ENCODE peak calls at places on chromosomes 3 and 15, in six cellular contexts. C is stomach, M is HCT116, I is K562, V is endothelial cell of umbilical vein, H is HepG2. F is an unnamed sample.

GRCh38 chr3:112973325-112974177 is 1.4 kb downstream of the CD200R1 start:
- DNase-seq in C (no peak), M (no peak), I (no peak), V (no peak), H (no peak), F (no peak)

GRCh38 chr3:167716920-167717319 is 17.8 kb downstream of the PDCD10 start:
- DNase-seq in C (no peak), M (no peak), I (no peak), V (no peak), H (peak), F (no peak)

GRCh38 chr3:131020122-131020693 is 6.4 kb downstream of the ASTE1 start:
- DNase-seq in C (no peak), M (no peak), I (no peak), V (no peak), H (no peak), F (peak)

GRCh38 chr3:187015903-187016638 is 85.7 kb downstream of the ST6GAL1 start:
- DNase-seq in C (no peak), M (no peak), I (no peak), V (peak), H (no peak), F (no peak)

GRCh38 chr3:190537131-190537530 is 23.2 kb downstream of the IL1RAP start:
- DNase-seq in C (no peak), M (no peak), I (no peak), V (no peak), H (no peak), F (no peak)

GRCh38 chr15:51536965-51537574 is 85.5 kb downstream of the DMXL2 start:
- DNase-seq in C (no peak), M (peak), I (peak), V (peak), H (peak), F (no peak)

GRCh38 chr3:102434715-102435114 is at the start of gene ZPLD1:
- DNase-seq in C (no peak), M (no peak), I (no peak), V (no peak), H (no peak), F (no peak)

GRCh38 chr3:111810909-111811308 is 48.2 kb upstream of the PHLDB2 start:
- DNase-seq in C (no peak), M (peak), I (no peak), V (no peak), H (peak), F (no peak)

GRCh38 chr3:141686477-141687280 is 51.4 kb upstream of the RNF7 start:
- DNase-seq in C (peak), M (no peak), I (no peak), V (peak), H (peak), F (no peak)

GRCh38 chr15:78046796-78047341 is 30.6 kb downstream of the TBC1D2B start:
- DNase-seq in C (peak), M (no peak), I (no peak), V (no peak), H (no peak), F (peak)

GRCh38 chr15:62439543-62440016 is 274.5 kb upstream of the C2CD4B start:
- DNase-seq in C (no peak), M (no peak), I (no peak), V (no peak), H (peak), F (no peak)

GRCh38 chr3:170320471-170321121 is 36.9 kb upstream of the SKIL start:
- DNase-seq in C (no peak), M (no peak), I (no peak), V (peak), H (no peak), F (no peak)

GRCh38 chr3:47035645-47036044 is 56.2 kb downstream of the NBEAL2 start:
- DNase-seq in C (no peak), M (no peak), I (no peak), V (peak), H (peak), F (no peak)

GRCh38 chr3:129615751-129616281 is 9.3 kb upstream of the PLXND1 start:
- DNase-seq in C (no peak), M (no peak), I (no peak), V (no peak), H (no peak), F (no peak)
- TF ChIP-seq POLR2AphosphoS5 in C (no peak), M (no peak), I (no peak), V (no peak), H (no peak), F (no peak)

DNA sequence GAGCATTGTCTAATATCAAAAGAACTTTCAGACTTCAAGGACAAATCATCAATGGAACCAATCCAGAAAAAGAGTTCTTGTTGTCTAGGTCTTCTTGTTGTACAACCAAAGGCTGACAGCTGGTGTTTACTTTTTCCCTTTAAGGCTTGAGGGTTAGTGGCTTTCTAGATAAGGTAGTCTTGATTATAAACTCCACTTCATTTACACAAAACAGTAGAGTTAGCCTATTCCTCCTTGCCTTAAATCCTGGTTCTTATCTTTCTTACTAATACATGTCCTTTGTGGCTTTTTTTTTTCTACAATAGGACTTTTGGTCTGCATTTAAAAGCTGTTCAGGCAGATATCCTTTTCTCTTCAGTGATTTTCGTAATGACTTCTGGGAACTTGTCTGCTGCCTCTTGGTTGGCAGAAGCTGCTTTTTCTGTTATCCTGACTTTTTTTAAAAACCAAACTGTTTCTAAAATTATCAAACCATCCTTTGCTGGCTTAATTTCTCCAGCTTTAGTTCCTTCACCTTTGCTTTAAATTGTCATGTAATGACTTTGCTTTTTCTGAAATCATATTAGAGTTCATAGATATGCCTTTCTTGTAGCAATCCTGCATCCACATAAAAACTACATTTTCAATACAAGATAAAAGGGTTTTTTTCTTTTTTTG is 44.8 kb downstream of the STRIT1 start:
- DNase-seq in C (no peak), M (no peak), I (no peak), V (no peak), H (no peak), F (no peak)
- TF ChIP-seq POLR2AphosphoS5 in C (no peak), M (no peak), I (no peak), V (no peak), H (no peak), F (no peak)

GRCh38 chr15:90352109-90352893 is at the start of gene ZNF774:
- DNase-seq in C (peak), M (peak), I (peak), V (peak), H (peak), F (peak)
- TF ChIP-seq POLR2AphosphoS5 in C (peak), M (peak), I (no peak), V (no peak), H (peak), F (no peak)

DNA sequence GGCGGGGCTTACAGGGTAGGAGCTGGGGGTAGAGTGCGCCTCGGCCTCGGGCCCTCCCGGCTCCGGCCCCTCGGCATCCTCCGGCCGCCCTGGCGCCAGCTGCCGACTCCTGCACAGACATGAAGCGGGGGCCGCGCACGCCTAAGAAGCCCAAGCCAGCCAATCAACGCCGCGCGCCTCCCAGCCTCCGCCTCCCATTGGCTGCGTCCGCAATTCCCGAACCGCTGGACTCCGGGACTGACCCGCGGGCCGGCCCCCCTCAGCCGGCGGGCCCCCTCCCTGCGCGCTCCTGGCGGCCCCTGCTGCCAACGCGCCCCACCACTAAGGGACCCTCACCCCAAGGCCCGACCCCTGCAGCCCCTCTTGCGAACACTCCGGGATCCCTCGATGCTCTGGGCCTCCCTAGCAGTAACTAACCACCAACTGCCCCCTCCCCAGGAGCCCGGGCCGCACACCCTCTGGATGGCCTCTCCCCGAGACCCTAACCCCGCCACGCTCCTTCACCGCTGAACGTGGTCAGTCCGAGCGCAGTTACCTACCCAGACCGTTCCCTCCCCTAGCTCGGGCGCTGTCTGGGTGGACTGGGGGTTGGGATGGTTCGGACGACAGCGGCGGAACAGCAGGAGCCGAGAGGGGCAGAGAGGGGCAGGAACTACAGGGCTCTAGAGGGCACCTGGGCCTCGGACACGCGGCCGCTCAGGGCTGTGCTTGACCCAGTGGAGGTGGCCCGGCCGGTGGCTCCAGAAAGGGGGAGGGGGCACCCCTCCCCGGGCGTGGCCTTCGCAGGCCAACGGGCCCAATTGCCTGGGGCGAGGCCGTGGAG is 5.0 kb downstream of the GATA2 start:
- DNase-seq in C (peak), M (peak), I (peak), V (peak), H (peak), F (peak)
- TF ChIP-seq POLR2AphosphoS5 in C (peak), M (peak), I (peak), V (peak), H (peak), F (peak)

DNA sequence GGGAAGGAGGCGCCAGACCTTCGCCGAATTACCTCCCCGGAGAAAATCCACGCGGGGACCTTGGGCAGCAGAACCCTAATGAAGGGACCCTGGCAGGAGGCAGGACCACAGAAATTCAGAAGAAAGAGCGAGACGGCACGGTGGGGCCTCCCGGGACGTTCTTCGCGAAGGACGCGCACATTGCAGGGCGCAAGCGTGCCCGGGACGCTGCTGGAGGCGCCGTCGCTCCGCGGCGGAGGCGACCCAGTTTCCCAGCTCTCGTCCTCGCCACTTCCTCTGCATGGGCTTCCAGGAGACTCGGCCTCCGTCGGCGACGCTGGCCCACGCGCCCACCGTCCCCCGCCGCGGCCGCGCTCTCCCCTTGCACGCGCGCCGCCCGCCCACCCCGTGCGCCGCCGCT is 31.9 kb upstream of the SMAD3 start:
- DNase-seq in C (no peak), M (no peak), I (no peak), V (no peak), H (no peak), F (no peak)
- TF ChIP-seq POLR2AphosphoS5 in C (no peak), M (no peak), I (no peak), V (no peak), H (no peak), F (no peak)

GRCh38 chr3:160945346-160945745 is 159.8 kb downstream of the B3GALNT1 start:
- DNase-seq in C (no peak), M (no peak), I (no peak), V (no peak), H (no peak), F (no peak)

GRCh38 chr3:160941885-160942494 is 163.2 kb downstream of the B3GALNT1 start:
- DNase-seq in C (peak), M (peak), I (peak), V (peak), H (peak), F (peak)
- TF ChIP-seq POLR2AphosphoS5 in C (no peak), M (no peak), I (no peak), V (no peak), H (no peak), F (no peak)

F was measured in HL-60.